ENCODE peak calls at places on chromosomes 5 and 9, in eight cellular contexts. One of them, this sample, is unnamed.

GRCh38 chr5:55030220-55030619 is 6.2 kb downstream of the GZMK start:
- DNase-seq in body of pancreas: no peak
- DNase-seq in putamen: no peak
- DNase-seq in NT2/D1: peak
- DNase-seq in stimulated activated CD4-positive, alpha-beta T cell treated with anti-CD3 and anti-CD28 coated beads, Interleukin-1b, Interleukin-23, amount 100 ng/mL, for 24 hours: no peak
- DNase-seq in ecto neural progenitor cell: peak
- DNase-seq in HCT116: no peak
- DNase-seq in fibroblast of the aortic adventitia: no peak
- DNase-seq in this sample: no peak

GRCh38 chr5:43105369-43106289 is 15.1 kb upstream of the ZNF131 start:
- DNase-seq in body of pancreas: peak
- DNase-seq in putamen: peak
- DNase-seq in NT2/D1: peak
- DNase-seq in stimulated activated CD4-positive, alpha-beta T cell treated with anti-CD3 and anti-CD28 coated beads, Interleukin-1b, Interleukin-23, amount 100 ng/mL, for 24 hours: peak
- DNase-seq in ecto neural progenitor cell: peak
- DNase-seq in HCT116: peak
- DNase-seq in fibroblast of the aortic adventitia: peak
- DNase-seq in this sample: peak

GRCh38 chr5:113675166-113675565 is 161.7 kb downstream of the YTHDC2 start:
- DNase-seq in body of pancreas: no peak
- DNase-seq in putamen: no peak
- DNase-seq in NT2/D1: no peak
- DNase-seq in stimulated activated CD4-positive, alpha-beta T cell treated with anti-CD3 and anti-CD28 coated beads, Interleukin-1b, Interleukin-23, amount 100 ng/mL, for 24 hours: no peak
- DNase-seq in ecto neural progenitor cell: no peak
- DNase-seq in HCT116: no peak
- DNase-seq in fibroblast of the aortic adventitia: no peak
- DNase-seq in this sample: no peak

GRCh38 chr5:90477816-90478215 is 3.2 kb downstream of the POLR3G start:
- DNase-seq in body of pancreas: no peak
- DNase-seq in putamen: no peak
- DNase-seq in NT2/D1: no peak
- DNase-seq in stimulated activated CD4-positive, alpha-beta T cell treated with anti-CD3 and anti-CD28 coated beads, Interleukin-1b, Interleukin-23, amount 100 ng/mL, for 24 hours: no peak
- DNase-seq in ecto neural progenitor cell: no peak
- DNase-seq in HCT116: no peak
- DNase-seq in fibroblast of the aortic adventitia: no peak
- DNase-seq in this sample: no peak

GRCh38 chr9:134486127-134486995 is 155.2 kb upstream of the COL5A1 start:
- DNase-seq in body of pancreas: no peak
- DNase-seq in putamen: no peak
- DNase-seq in NT2/D1: no peak
- DNase-seq in stimulated activated CD4-positive, alpha-beta T cell treated with anti-CD3 and anti-CD28 coated beads, Interleukin-1b, Interleukin-23, amount 100 ng/mL, for 24 hours: no peak
- DNase-seq in ecto neural progenitor cell: no peak
- DNase-seq in HCT116: no peak
- DNase-seq in fibroblast of the aortic adventitia: no peak
- DNase-seq in this sample: no peak

GRCh38 chr9:33287087-33287490 is 3.2 kb upstream of the NFX1 start:
- DNase-seq in body of pancreas: peak
- DNase-seq in putamen: peak
- DNase-seq in NT2/D1: no peak
- DNase-seq in stimulated activated CD4-positive, alpha-beta T cell treated with anti-CD3 and anti-CD28 coated beads, Interleukin-1b, Interleukin-23, amount 100 ng/mL, for 24 hours: no peak
- DNase-seq in ecto neural progenitor cell: no peak
- DNase-seq in HCT116: peak
- DNase-seq in fibroblast of the aortic adventitia: peak
- DNase-seq in this sample: peak

GRCh38 chr5:115179068-115179958 is 9.6 kb upstream of the TRIM36 start:
- DNase-seq in body of pancreas: no peak
- DNase-seq in putamen: no peak
- DNase-seq in NT2/D1: no peak
- DNase-seq in stimulated activated CD4-positive, alpha-beta T cell treated with anti-CD3 and anti-CD28 coated beads, Interleukin-1b, Interleukin-23, amount 100 ng/mL, for 24 hours: no peak
- DNase-seq in ecto neural progenitor cell: peak
- DNase-seq in HCT116: no peak
- DNase-seq in fibroblast of the aortic adventitia: no peak
- DNase-seq in this sample: no peak

GRCh38 chr9:131951905-131952304 is 127.8 kb downstream of the MED27 start:
- DNase-seq in body of pancreas: no peak
- DNase-seq in putamen: peak
- DNase-seq in NT2/D1: no peak
- DNase-seq in stimulated activated CD4-positive, alpha-beta T cell treated with anti-CD3 and anti-CD28 coated beads, Interleukin-1b, Interleukin-23, amount 100 ng/mL, for 24 hours: no peak
- DNase-seq in ecto neural progenitor cell: no peak
- DNase-seq in HCT116: no peak
- DNase-seq in fibroblast of the aortic adventitia: peak
- DNase-seq in this sample: no peak

GRCh38 chr9:72193478-72193881 is 44.2 kb downstream of the GDA start:
- DNase-seq in body of pancreas: no peak
- DNase-seq in putamen: no peak
- DNase-seq in NT2/D1: no peak
- DNase-seq in stimulated activated CD4-positive, alpha-beta T cell treated with anti-CD3 and anti-CD28 coated beads, Interleukin-1b, Interleukin-23, amount 100 ng/mL, for 24 hours: no peak
- DNase-seq in ecto neural progenitor cell: peak
- DNase-seq in HCT116: no peak
- DNase-seq in fibroblast of the aortic adventitia: no peak
- DNase-seq in this sample: no peak

GRCh38 chr9:91395106-91395552 is 28.5 kb downstream of the NFIL3 start:
- DNase-seq in body of pancreas: no peak
- DNase-seq in putamen: no peak
- DNase-seq in NT2/D1: no peak
- DNase-seq in stimulated activated CD4-positive, alpha-beta T cell treated with anti-CD3 and anti-CD28 coated beads, Interleukin-1b, Interleukin-23, amount 100 ng/mL, for 24 hours: no peak
- DNase-seq in ecto neural progenitor cell: no peak
- DNase-seq in HCT116: no peak
- DNase-seq in fibroblast of the aortic adventitia: peak
- DNase-seq in this sample: no peak

GRCh38 chr9:21974542-21975409 is 19.4 kb downstream of the CDKN2A start:
- DNase-seq in body of pancreas: peak
- DNase-seq in putamen: peak
- DNase-seq in NT2/D1: no peak
- DNase-seq in stimulated activated CD4-positive, alpha-beta T cell treated with anti-CD3 and anti-CD28 coated beads, Interleukin-1b, Interleukin-23, amount 100 ng/mL, for 24 hours: no peak
- DNase-seq in ecto neural progenitor cell: peak
- DNase-seq in HCT116: peak
- DNase-seq in fibroblast of the aortic adventitia: no peak
- DNase-seq in this sample: no peak

GRCh38 chr5:10144040-10144439 is 105.6 kb downstream of the ATPSCKMT start:
- DNase-seq in body of pancreas: no peak
- DNase-seq in putamen: no peak
- DNase-seq in NT2/D1: no peak
- DNase-seq in stimulated activated CD4-positive, alpha-beta T cell treated with anti-CD3 and anti-CD28 coated beads, Interleukin-1b, Interleukin-23, amount 100 ng/mL, for 24 hours: no peak
- DNase-seq in ecto neural progenitor cell: no peak
- DNase-seq in HCT116: no peak
- DNase-seq in fibroblast of the aortic adventitia: no peak
- DNase-seq in this sample: no peak

GRCh38 chr9:114643001-114643400 is 14.6 kb downstream of the TEX53 start:
- DNase-seq in body of pancreas: no peak
- DNase-seq in putamen: no peak
- DNase-seq in NT2/D1: no peak
- DNase-seq in stimulated activated CD4-positive, alpha-beta T cell treated with anti-CD3 and anti-CD28 coated beads, Interleukin-1b, Interleukin-23, amount 100 ng/mL, for 24 hours: no peak
- DNase-seq in ecto neural progenitor cell: no peak
- DNase-seq in HCT116: no peak
- DNase-seq in fibroblast of the aortic adventitia: no peak
- DNase-seq in this sample: no peak